ENCODE peak calls at places on chromosomes 13 and 19, in ten cellular contexts. L is coronary artery; D is progenitor cell of endocrine pancreas; R is fibroblast of the aortic adventitia; P is fibroblast of mammary gland; H is foreskin fibroblast; S is WERI-Rb-1; J is B cell; I is GM12864; Y is CD4-positive, alpha-beta T cell. Z is an unnamed sample.

GRCh38 chr13:40129467-40129866 is 474.0 kb downstream of the COG6 start:
- DNase-seq in R (no peak), Y (no peak), H (no peak), P (no peak), D (no peak), I (no peak), S (no peak), L (no peak), J (no peak), Z (no peak)

GRCh38 chr19:44570984-44571684 is 41.7 kb upstream of the CEACAM20 start:
- DNase-seq in R (peak; percentile 91), J (peak; percentile 41), L (no peak), I (peak; percentile 19), D (peak; percentile 60), P (peak; percentile 84), S (peak; percentile 65), Y (no peak), H (peak; percentile 88), Z (no peak)

GRCh38 chr13:20492641-20493040 is 33.0 kb downstream of the CRYL1 start:
- DNase-seq in Y (peak; percentile 27), D (no peak), R (peak; percentile 65), P (peak; percentile 10), L (no peak), I (no peak), S (peak; percentile 48), J (peak; percentile 38), H (peak; percentile 62), Z (no peak)

GRCh38 chr13:48497669-48498068 is 35.2 kb downstream of the RCBTB2 start:
- DNase-seq in D (no peak), P (no peak), R (no peak), L (no peak), J (no peak), Y (no peak), H (no peak), S (no peak), I (no peak), Z (no peak)

GRCh38 chr13:50340566-50341287 is 325.5 kb downstream of the KCNRG start:
- DNase-seq in P (no peak), H (peak; percentile 49), I (no peak), D (no peak), R (no peak), Y (no peak), L (no peak), J (no peak), S (peak; percentile 55), Z (no peak)

GRCh38 chr19:5035817-5036732 is 67.2 kb downstream of the KDM4B start:
- DNase-seq in S (no peak), Y (no peak), P (no peak), H (peak; percentile 22), J (no peak), L (no peak), I (no peak), R (no peak), D (no peak), Z (no peak)

GRCh38 chr13:110711778-110712070 is 1.8 kb upstream of the ING1 start:
- DNase-seq in S (peak; percentile 54), I (no peak), R (peak; percentile 32), P (no peak), L (no peak), H (peak; percentile 55), D (no peak), Y (no peak), J (no peak), Z (no peak)

GRCh38 chr13:47859129-47859528 is 141.9 kb downstream of the SUCLA2 start:
- DNase-seq in S (no peak), R (no peak), L (no peak), Y (no peak), J (no peak), D (no peak), I (no peak), H (peak; percentile 53), P (peak; percentile 40), Z (no peak)

GRCh38 chr19:13833330-13834265 is 38.4 kb downstream of the ZSWIM4 start:
- DNase-seq in J (peak; percentile 99), R (peak; percentile 82), L (peak; percentile 96), D (peak; percentile 94), H (peak; percentile 96), S (peak; percentile 94), Y (peak; percentile 95), I (peak; percentile 57), P (peak; percentile 85), Z (peak; percentile 99)

GRCh38 chr13:44237276-44237767 is 136.3 kb upstream of the SERP2 start:
- DNase-seq in Y (no peak), P (peak; percentile 99), I (peak; percentile 35), D (no peak), R (peak; percentile 96), H (peak; percentile 96), J (no peak), S (no peak), L (peak; percentile 94), Z (no peak)

GRCh38 chr19:21569497-21569870 is 64.1 kb downstream of the ZNF429 start:
- DNase-seq in I (no peak), L (no peak), J (no peak), P (peak; percentile 6), D (no peak), Y (peak; percentile 34), S (peak; percentile 33), R (no peak), H (peak; percentile 28), Z (no peak)

GRCh38 chr13:33034897-33035296 is 18.7 kb downstream of the KL start:
- DNase-seq in L (no peak), P (peak; percentile 9), Y (no peak), I (no peak), D (no peak), H (no peak), J (no peak), R (no peak), S (no peak), Z (no peak)

GRCh38 chr13:98525852-98526512 is 50.9 kb downstream of the STK24 start:
- DNase-seq in H (no peak), Y (no peak), L (no peak), D (no peak), I (no peak), J (no peak), P (no peak), R (no peak), S (no peak), Z (no peak)

GRCh38 chr19:17843428-17843827 is 4.4 kb downstream of the JAK3 start:
- DNase-seq in J (no peak), L (no peak), Y (no peak), R (no peak), I (no peak), S (no peak), D (no peak), P (no peak), H (no peak), Z (no peak)

GRCh38 chr13:95300625-95301134 is 571 bp downstream of the ABCC4 start:
- DNase-seq in S (peak; percentile 93), H (peak; percentile 78), R (peak; percentile 60), I (no peak), L (no peak), D (peak; percentile 11), Y (peak; percentile 38), J (peak; percentile 69), P (peak; percentile 57), Z (peak; percentile 37)
- TF ChIP-seq CTCF in S (peak; percentile 56), H (peak; percentile 25), R (peak; percentile 39), I (peak; percentile 32), L (no peak), D (peak; percentile 19), Y (no peak), J (no peak), P (no peak), Z (no peak)

GRCh38 chr13:80585531-80585930 is 244.6 kb upstream of the SPRY2 start:
- DNase-seq in P (no peak), S (no peak), L (no peak), Y (no peak), R (no peak), H (no peak), D (no peak), J (no peak), I (no peak), Z (no peak)
- TF ChIP-seq CTCF in P (no peak), S (no peak), L (no peak), Y (no peak), R (no peak), H (no peak), D (no peak), J (no peak), I (no peak), Z (no peak)

GRCh38 chr19:33234736-33235135 is 9.1 kb upstream of the SLC7A10 start:
- DNase-seq in P (no peak), Y (no peak), J (no peak), S (no peak), D (no peak), R (no peak), L (no peak), H (no peak), I (no peak), Z (no peak)

GRCh38 chr19:33235269-33235995 is 9.8 kb upstream of the SLC7A10 start:
- DNase-seq in I (peak; percentile 69), D (peak; percentile 86), H (peak; percentile 83), Y (peak; percentile 65), J (peak; percentile 88), R (peak; percentile 72), L (no peak), S (peak; percentile 87), P (peak; percentile 64), Z (peak; percentile 88)

GRCh38 chr19:33238750-33239149 is 13.1 kb upstream of the SLC7A10 start:
- DNase-seq in J (no peak), I (no peak), R (no peak), H (no peak), D (no peak), Y (no peak), S (no peak), P (no peak), L (no peak), Z (no peak)

GRCh38 chr19:33235996-33236350 is 10.3 kb upstream of the SLC7A10 start:
- DNase-seq in P (no peak), R (no peak), Y (no peak), J (no peak), H (no peak), L (no peak), D (no peak), S (no peak), I (no peak), Z (no peak)

DNA sequence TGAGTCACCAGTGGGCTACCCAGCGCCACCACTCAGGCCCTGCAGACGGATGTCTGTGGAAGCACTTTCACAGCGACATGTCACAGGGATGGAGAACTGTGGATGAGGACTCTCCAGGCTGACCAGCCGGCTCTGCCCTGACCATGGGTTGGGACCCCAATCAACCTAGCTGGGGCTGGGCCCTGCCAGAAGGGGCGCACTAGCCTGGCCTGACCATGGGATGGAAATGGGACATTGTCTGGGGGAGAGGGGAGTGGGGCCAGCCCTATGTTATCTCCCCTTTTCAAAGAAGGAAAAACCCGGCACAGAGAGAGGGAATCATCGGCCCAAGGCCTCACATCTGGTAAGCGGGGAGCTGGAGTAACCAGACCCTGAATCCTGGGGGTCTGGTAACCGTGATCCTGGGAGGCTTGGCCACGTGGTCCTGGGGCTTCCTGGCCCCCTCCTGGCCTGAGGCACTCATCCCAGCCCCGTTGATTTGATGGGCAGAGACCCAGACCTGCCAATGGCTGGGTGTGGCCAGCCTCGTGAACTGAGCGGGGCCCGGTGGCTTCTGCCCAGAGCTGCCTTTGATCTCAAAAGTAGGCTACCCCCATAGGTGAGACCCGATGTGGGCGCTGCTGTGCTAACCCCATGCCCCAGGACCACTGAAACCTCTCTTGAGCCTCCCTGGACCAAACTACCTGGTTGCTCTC is 11.2 kb upstream of the SLC7A10 start:
- DNase-seq in I (no peak), L (no peak), Y (no peak), S (no peak), H (no peak), J (no peak), R (no peak), D (no peak), P (no peak), Z (no peak)
- TF ChIP-seq CTCF in I (no peak), L (no peak), Y (no peak), S (no peak), H (no peak), J (no peak), R (no peak), D (no peak), P (no peak), Z (no peak)

GRCh38 chr13:109151255-109151654 is 521.8 kb downstream of the MYO16 start:
- DNase-seq in L (no peak), I (no peak), P (no peak), S (no peak), D (no peak), H (no peak), J (no peak), R (no peak), Y (no peak), Z (no peak)
- TF ChIP-seq CTCF in L (no peak), I (no peak), P (no peak), S (no peak), D (no peak), H (no peak), J (no peak), R (no peak), Y (no peak), Z (no peak)

Z was measured in D721Med.